ENCODE peak calls at places on chromosomes 7 and 10, in seven cellular contexts. One of them, this sample, is unnamed.
A peak's percentile ranks its signal among the peaks of the same experiment; 100 is the strongest.

GRCh38 chr7:150406565-150407421 is 27.7 kb downstream of the ZNF775 start:
- DNase-seq in CD8-positive, alpha-beta T cell: peak; percentile 31
- DNase-seq in CD4-positive, CD25-positive, alpha-beta regulatory T cell: peak; percentile 85
- DNase-seq in brain microvascular endothelial cell: no peak
- DNase-seq in prostate gland: peak; percentile 29
- DNase-seq in neural progenitor cell: no peak
- DNase-seq in endothelial cell of umbilical vein: peak; percentile 13
- DNase-seq in this sample: peak; percentile 40

GRCh38 chr7:51187941-51188340 is 128.7 kb downstream of the COBL start:
- DNase-seq in CD8-positive, alpha-beta T cell: no peak
- DNase-seq in CD4-positive, CD25-positive, alpha-beta regulatory T cell: no peak
- DNase-seq in brain microvascular endothelial cell: no peak
- DNase-seq in prostate gland: no peak
- DNase-seq in neural progenitor cell: peak; percentile 89
- DNase-seq in endothelial cell of umbilical vein: no peak
- DNase-seq in this sample: no peak

GRCh38 chr10:130452096-130452495 is 315.9 kb downstream of the GLRX3 start:
- DNase-seq in CD8-positive, alpha-beta T cell: no peak
- DNase-seq in CD4-positive, CD25-positive, alpha-beta regulatory T cell: no peak
- DNase-seq in brain microvascular endothelial cell: no peak
- DNase-seq in prostate gland: no peak
- DNase-seq in neural progenitor cell: no peak
- DNase-seq in endothelial cell of umbilical vein: no peak
- DNase-seq in this sample: no peak

GRCh38 chr10:74177140-74177677 is 26.2 kb downstream of the ADK start:
- DNase-seq in CD8-positive, alpha-beta T cell: peak; percentile 38
- DNase-seq in CD4-positive, CD25-positive, alpha-beta regulatory T cell: peak; percentile 49
- DNase-seq in brain microvascular endothelial cell: peak; percentile 22
- DNase-seq in prostate gland: peak; percentile 18
- DNase-seq in neural progenitor cell: no peak
- DNase-seq in endothelial cell of umbilical vein: no peak
- DNase-seq in this sample: peak; percentile 50

GRCh38 chr10:35451103-35452016 is 115.1 kb downstream of the CCNY start:
- DNase-seq in CD8-positive, alpha-beta T cell: no peak
- DNase-seq in CD4-positive, CD25-positive, alpha-beta regulatory T cell: no peak
- DNase-seq in brain microvascular endothelial cell: no peak
- DNase-seq in prostate gland: no peak
- DNase-seq in neural progenitor cell: no peak
- DNase-seq in endothelial cell of umbilical vein: no peak
- DNase-seq in this sample: peak; percentile 16

GRCh38 chr7:159154243-159154642 is 9.6 kb upstream of the VIPR2 start:
- DNase-seq in CD8-positive, alpha-beta T cell: no peak
- DNase-seq in CD4-positive, CD25-positive, alpha-beta regulatory T cell: no peak
- DNase-seq in brain microvascular endothelial cell: no peak
- DNase-seq in prostate gland: no peak
- DNase-seq in neural progenitor cell: no peak
- DNase-seq in endothelial cell of umbilical vein: no peak
- DNase-seq in this sample: no peak

GRCh38 chr7:104123786-104124185 is 84.0 kb downstream of the ORC5 start:
- DNase-seq in CD8-positive, alpha-beta T cell: no peak
- DNase-seq in CD4-positive, CD25-positive, alpha-beta regulatory T cell: no peak
- DNase-seq in brain microvascular endothelial cell: peak; percentile 50
- DNase-seq in prostate gland: no peak
- DNase-seq in neural progenitor cell: no peak
- DNase-seq in endothelial cell of umbilical vein: no peak
- DNase-seq in this sample: no peak

GRCh38 chr7:22576941-22577927 is 77.2 kb upstream of the STEAP1B start:
- DNase-seq in CD8-positive, alpha-beta T cell: no peak
- DNase-seq in CD4-positive, CD25-positive, alpha-beta regulatory T cell: no peak
- DNase-seq in brain microvascular endothelial cell: peak; percentile 88
- DNase-seq in prostate gland: peak; percentile 24
- DNase-seq in neural progenitor cell: no peak
- DNase-seq in endothelial cell of umbilical vein: peak; percentile 94
- DNase-seq in this sample: peak; percentile 31

GRCh38 chr7:12111461-12112405 is 99.4 kb upstream of the TMEM106B start:
- DNase-seq in CD8-positive, alpha-beta T cell: no peak
- DNase-seq in CD4-positive, CD25-positive, alpha-beta regulatory T cell: no peak
- DNase-seq in brain microvascular endothelial cell: no peak
- DNase-seq in prostate gland: peak; percentile 8
- DNase-seq in neural progenitor cell: peak; percentile 8
- DNase-seq in endothelial cell of umbilical vein: peak; percentile 38
- DNase-seq in this sample: peak; percentile 34

GRCh38 chr10:110620108-110620719 is 23.9 kb upstream of the RBM20 start:
- DNase-seq in CD8-positive, alpha-beta T cell: no peak
- DNase-seq in CD4-positive, CD25-positive, alpha-beta regulatory T cell: no peak
- DNase-seq in brain microvascular endothelial cell: no peak
- DNase-seq in prostate gland: no peak
- DNase-seq in neural progenitor cell: no peak
- DNase-seq in endothelial cell of umbilical vein: no peak
- DNase-seq in this sample: no peak

GRCh38 chr7:104487642-104488041 is 159.2 kb downstream of the LHFPL3 start:
- DNase-seq in CD8-positive, alpha-beta T cell: no peak
- DNase-seq in CD4-positive, CD25-positive, alpha-beta regulatory T cell: no peak
- DNase-seq in brain microvascular endothelial cell: no peak
- DNase-seq in prostate gland: no peak
- DNase-seq in neural progenitor cell: no peak
- DNase-seq in endothelial cell of umbilical vein: no peak
- DNase-seq in this sample: no peak

DNA sequence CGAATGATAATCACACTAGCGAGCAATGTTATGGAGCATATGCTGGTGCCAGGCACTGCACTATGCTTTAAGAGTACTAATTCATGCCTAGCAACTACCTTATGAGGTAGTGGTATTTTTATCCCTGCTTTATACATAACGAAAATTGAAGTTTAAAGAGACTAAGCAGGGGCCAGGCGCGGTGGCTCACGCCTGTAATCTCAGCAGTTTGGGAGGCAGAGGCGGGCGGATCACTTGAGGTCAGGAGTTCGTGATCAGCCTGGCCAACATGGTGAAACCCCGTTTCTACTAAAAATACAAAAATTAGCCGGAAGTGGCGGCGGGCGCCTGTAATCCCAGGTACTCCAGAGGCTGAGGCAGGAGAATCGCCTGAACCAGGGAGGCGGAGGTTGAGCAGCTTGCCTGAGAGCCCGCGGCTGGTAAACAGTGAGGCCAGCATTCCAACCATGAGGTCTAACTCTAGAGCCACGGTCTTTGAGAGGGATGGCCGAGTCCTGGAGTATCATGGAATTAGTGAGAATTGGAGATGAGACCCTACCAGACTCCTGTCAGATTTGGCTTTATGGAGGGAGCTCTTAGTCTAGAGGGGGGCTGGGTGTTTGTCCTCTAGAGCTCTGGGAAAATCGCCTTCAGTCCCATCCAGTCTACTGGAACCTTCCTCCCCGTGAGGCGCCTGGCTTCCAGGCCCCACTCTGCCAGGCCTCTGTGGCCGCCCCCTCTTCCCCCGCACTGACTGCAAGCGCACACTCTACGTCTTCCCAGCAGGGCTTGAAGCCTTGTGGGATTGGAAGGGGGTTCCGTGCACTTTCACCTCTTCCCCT is 11.6 kb downstream of the TLX1 start:
- DNase-seq in CD8-positive, alpha-beta T cell: no peak
- DNase-seq in CD4-positive, CD25-positive, alpha-beta regulatory T cell: no peak
- DNase-seq in brain microvascular endothelial cell: no peak
- DNase-seq in prostate gland: no peak
- DNase-seq in neural progenitor cell: no peak
- DNase-seq in endothelial cell of umbilical vein: no peak
- DNase-seq in this sample: no peak
- H3K27me3 ChIP-seq in CD8-positive, alpha-beta T cell: peaks cover 78% of the 10 kb centered on the region
- H3K27me3 ChIP-seq in CD4-positive, CD25-positive, alpha-beta regulatory T cell: peaks cover 45% of the 10 kb centered on the region
- H3K27me3 ChIP-seq in brain microvascular endothelial cell: peaks cover 97% of the 10 kb centered on the region
- H3K27me3 ChIP-seq in prostate gland: peaks cover 54% of the 10 kb centered on the region
- H3K27me3 ChIP-seq in neural progenitor cell: peaks cover 100% of the 10 kb centered on the region
- H3K27me3 ChIP-seq in endothelial cell of umbilical vein: peaks cover 90% of the 10 kb centered on the region
- H3K27me3 ChIP-seq in this sample: peaks cover 61% of the 10 kb centered on the region

DNA sequence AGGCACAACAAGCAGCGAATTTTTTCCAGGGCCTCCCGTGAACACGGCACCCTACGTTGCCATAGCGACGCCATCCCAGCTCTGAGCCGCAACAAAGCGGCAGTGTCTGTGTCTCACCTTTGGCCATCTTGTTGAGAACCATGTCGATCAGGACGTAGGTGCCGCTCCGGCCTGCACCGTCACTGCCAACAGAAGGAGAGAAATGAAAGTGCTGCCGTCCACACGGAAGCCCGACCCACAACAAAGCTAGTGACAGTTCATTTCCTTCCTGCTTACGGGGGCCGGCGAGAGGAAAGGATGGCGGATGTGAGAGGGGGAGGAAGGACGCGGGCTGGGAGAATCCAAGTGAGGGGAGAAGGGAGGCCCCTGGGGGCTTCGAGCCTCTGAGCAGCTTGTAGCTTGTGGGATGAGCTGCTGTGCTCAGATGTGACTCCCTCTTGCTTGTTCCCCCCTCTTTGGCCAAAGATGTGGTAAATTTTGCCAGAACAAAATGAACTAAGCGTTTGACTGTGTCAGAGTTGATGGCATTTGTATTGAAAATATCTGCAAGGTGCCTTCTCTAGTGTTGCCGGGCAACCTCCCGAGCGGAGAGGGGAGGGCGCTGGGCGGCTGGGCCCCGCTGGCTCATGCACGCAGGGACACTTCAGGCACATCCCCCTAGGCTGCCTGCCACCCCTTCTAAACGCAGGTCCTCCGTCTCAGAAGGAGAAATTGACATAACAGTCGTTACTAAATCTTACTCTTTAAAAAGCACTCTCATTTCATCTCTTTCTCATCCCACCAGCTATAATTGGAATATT is 232.2 kb downstream of the DNAJB6 start:
- DNase-seq in CD8-positive, alpha-beta T cell: peak; percentile 61
- DNase-seq in CD4-positive, CD25-positive, alpha-beta regulatory T cell: peak; percentile 67
- DNase-seq in brain microvascular endothelial cell: peak; percentile 39
- DNase-seq in prostate gland: peak; percentile 38
- DNase-seq in neural progenitor cell: peak; percentile 62
- DNase-seq in endothelial cell of umbilical vein: peak; percentile 11
- DNase-seq in this sample: peak; percentile 64
- H3K4me3 ChIP-seq in CD8-positive, alpha-beta T cell: peak overlapping the region; percentile 40
- H3K4me3 ChIP-seq in CD4-positive, CD25-positive, alpha-beta regulatory T cell: peak overlapping the region; percentile 73
- H3K4me3 ChIP-seq in brain microvascular endothelial cell: peak overlapping the region; percentile 68
- H3K4me3 ChIP-seq in prostate gland: peak overlapping the region; percentile 42
- H3K4me3 ChIP-seq in neural progenitor cell: peak overlapping the region; percentile 30
- H3K4me3 ChIP-seq in endothelial cell of umbilical vein: peak overlapping the region; percentile 4
- H3K4me3 ChIP-seq in this sample: peak overlapping the region; percentile 33

GRCh38 chr10:126420571-126421275 is 32.4 kb upstream of the ADAM12 start:
- DNase-seq in CD8-positive, alpha-beta T cell: no peak
- DNase-seq in CD4-positive, CD25-positive, alpha-beta regulatory T cell: no peak
- DNase-seq in brain microvascular endothelial cell: no peak
- DNase-seq in prostate gland: no peak
- DNase-seq in neural progenitor cell: no peak
- DNase-seq in endothelial cell of umbilical vein: no peak
- DNase-seq in this sample: no peak

GRCh38 chr10:126423779-126424491 is 35.7 kb upstream of the ADAM12 start:
- DNase-seq in CD8-positive, alpha-beta T cell: no peak
- DNase-seq in CD4-positive, CD25-positive, alpha-beta regulatory T cell: no peak
- DNase-seq in brain microvascular endothelial cell: no peak
- DNase-seq in prostate gland: no peak
- DNase-seq in neural progenitor cell: no peak
- DNase-seq in endothelial cell of umbilical vein: no peak
- DNase-seq in this sample: no peak

GRCh38 chr10:126422561-126422960 is 34.3 kb upstream of the ADAM12 start:
- DNase-seq in CD8-positive, alpha-beta T cell: no peak
- DNase-seq in CD4-positive, CD25-positive, alpha-beta regulatory T cell: no peak
- DNase-seq in brain microvascular endothelial cell: no peak
- DNase-seq in prostate gland: no peak
- DNase-seq in neural progenitor cell: no peak
- DNase-seq in endothelial cell of umbilical vein: no peak
- DNase-seq in this sample: no peak

GRCh38 chr10:126425051-126425450 is 36.8 kb upstream of the ADAM12 start:
- DNase-seq in CD8-positive, alpha-beta T cell: no peak
- DNase-seq in CD4-positive, CD25-positive, alpha-beta regulatory T cell: no peak
- DNase-seq in brain microvascular endothelial cell: no peak
- DNase-seq in prostate gland: no peak
- DNase-seq in neural progenitor cell: no peak
- DNase-seq in endothelial cell of umbilical vein: no peak
- DNase-seq in this sample: no peak

DNA sequence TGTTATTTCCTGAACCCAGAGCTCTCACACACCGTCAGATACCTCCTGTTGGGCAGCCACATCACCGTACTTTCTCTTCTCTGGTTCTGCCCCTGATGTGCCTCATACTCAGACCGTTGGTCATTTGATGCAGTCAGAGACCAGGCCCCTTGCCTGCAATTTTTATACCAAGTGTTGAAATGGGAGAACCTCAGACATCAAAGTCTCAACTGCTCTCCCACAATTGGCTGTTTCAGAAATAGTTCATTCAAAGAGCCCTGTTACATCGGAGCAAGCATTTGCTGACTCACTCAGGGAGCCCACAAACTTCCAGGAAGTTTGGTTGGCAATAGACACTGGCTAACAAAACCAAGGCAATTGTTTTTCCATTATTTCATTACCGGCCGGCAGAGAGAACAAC is 33.5 kb upstream of the ADAM12 start:
- DNase-seq in CD8-positive, alpha-beta T cell: no peak
- DNase-seq in CD4-positive, CD25-positive, alpha-beta regulatory T cell: no peak
- DNase-seq in brain microvascular endothelial cell: peak; percentile 97
- DNase-seq in prostate gland: no peak
- DNase-seq in neural progenitor cell: no peak
- DNase-seq in endothelial cell of umbilical vein: no peak
- DNase-seq in this sample: no peak
- H3K27ac ChIP-seq in CD8-positive, alpha-beta T cell: no peak overlapping the region
- H3K27ac ChIP-seq in CD4-positive, CD25-positive, alpha-beta regulatory T cell: no peak overlapping the region
- H3K27ac ChIP-seq in brain microvascular endothelial cell: peak overlapping the region; percentile 80
- H3K27ac ChIP-seq in prostate gland: no peak overlapping the region
- H3K27ac ChIP-seq in neural progenitor cell: no peak overlapping the region
- H3K27ac ChIP-seq in endothelial cell of umbilical vein: no peak overlapping the region
- H3K27ac ChIP-seq in this sample: no peak overlapping the region

DNA sequence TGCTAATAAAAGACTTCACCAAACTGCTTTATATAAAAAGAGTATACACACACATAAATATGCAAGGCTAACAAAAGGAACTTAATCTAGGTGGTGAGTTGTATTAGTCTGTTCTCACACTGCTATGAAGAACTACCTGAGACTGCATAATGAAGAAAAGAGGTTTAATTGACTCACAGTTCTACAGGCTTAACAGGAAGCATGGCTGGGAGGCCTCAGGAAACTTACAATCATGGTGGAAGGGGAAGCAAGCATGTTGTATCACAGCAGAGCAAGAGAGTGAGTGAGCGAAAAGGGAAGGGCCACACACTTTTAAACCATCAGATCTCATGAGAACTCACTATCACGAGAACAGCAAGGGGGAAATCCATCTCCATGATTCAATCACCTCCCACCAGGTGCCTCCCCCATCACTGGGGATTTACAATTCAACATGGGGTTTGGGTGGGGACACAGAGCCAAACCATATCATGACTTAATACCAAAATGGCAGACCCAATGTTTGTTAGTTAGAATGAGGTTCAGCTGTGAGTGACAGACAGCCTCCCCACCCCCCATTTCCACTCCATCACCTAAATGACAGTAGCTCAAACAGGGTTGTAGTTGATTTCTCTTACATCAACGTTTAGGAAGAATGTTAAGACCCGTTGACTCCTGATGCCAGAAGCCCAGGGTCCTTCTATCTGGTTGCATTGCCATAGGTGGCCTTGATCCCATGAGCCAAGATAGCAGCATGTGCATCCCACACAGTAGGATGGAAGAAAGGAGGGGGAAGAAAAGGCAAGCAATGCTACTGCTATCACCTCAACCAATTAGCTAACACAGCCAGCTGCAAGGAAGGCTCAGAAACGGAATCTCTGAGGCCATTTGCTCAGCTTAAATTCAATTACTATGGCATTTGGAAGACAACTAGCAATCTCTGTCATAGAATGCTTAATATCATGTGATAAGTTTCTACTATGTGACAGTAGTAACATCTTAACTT is 77.0 kb downstream of the CCDC71L start:
- DNase-seq in CD8-positive, alpha-beta T cell: no peak
- DNase-seq in CD4-positive, CD25-positive, alpha-beta regulatory T cell: no peak
- DNase-seq in brain microvascular endothelial cell: no peak
- DNase-seq in prostate gland: no peak
- DNase-seq in neural progenitor cell: no peak
- DNase-seq in endothelial cell of umbilical vein: no peak
- DNase-seq in this sample: no peak
- H3K27me3 ChIP-seq in CD8-positive, alpha-beta T cell: no peaks in the 10 kb centered on the region
- H3K27me3 ChIP-seq in CD4-positive, CD25-positive, alpha-beta regulatory T cell: peaks cover 5% of the 10 kb centered on the region
- H3K27me3 ChIP-seq in brain microvascular endothelial cell: no peaks in the 10 kb centered on the region
- H3K27me3 ChIP-seq in prostate gland: no peaks in the 10 kb centered on the region
- H3K27me3 ChIP-seq in neural progenitor cell: no peaks in the 10 kb centered on the region
- H3K27me3 ChIP-seq in endothelial cell of umbilical vein: no peaks in the 10 kb centered on the region
- H3K27me3 ChIP-seq in this sample: no peaks in the 10 kb centered on the region